ENCODE peak calls at places on chromosomes 1 and 21, in four cellular contexts. P is endothelial cell of umbilical vein, Y is PC-3, F is GM23338. S is an unnamed sample.

GRCh38 chr1:24967555-24967954 is 37.5 kb upstream of the RUNX3 start:
- DNase-seq in P (no peak), Y (no peak), F (no peak), S (no peak)

GRCh38 chr1:23149110-23149509 is 19.5 kb downstream of the LUZP1 start:
- DNase-seq in P (peak), Y (peak), F (no peak), S (no peak)

GRCh38 chr1:224786533-224787249 is 142.8 kb upstream of the DNAH14 start:
- DNase-seq in P (no peak), Y (peak), F (no peak), S (no peak)

GRCh38 chr1:178282949-178283367 is 189.1 kb downstream of the RASAL2 start:
- DNase-seq in P (peak), Y (peak), F (peak), S (no peak)

GRCh38 chr1:179876289-179876715 is 1.3 kb downstream of the TOR1AIP2 start:
- DNase-seq in P (peak), Y (peak), F (no peak), S (no peak)

GRCh38 chr1:168081373-168082007 is 55.2 kb downstream of the GPR161 start:
- DNase-seq in P (peak), Y (no peak), F (no peak), S (no peak)

GRCh38 chr1:29523531-29523930 is 287.2 kb downstream of the PTPRU start:
- DNase-seq in P (no peak), Y (no peak), F (no peak), S (no peak)

GRCh38 chr1:176656257-176656995 is 193.5 kb downstream of the PAPPA2 start:
- DNase-seq in P (no peak), Y (peak), F (no peak), S (no peak)

GRCh38 chr21:36785615-36786014 is 86.7 kb downstream of the SIM2 start:
- DNase-seq in P (no peak), Y (no peak), F (no peak), S (no peak)

GRCh38 chr1:63976006-63976405 is 202.2 kb downstream of the ROR1 start:
- DNase-seq in P (no peak), Y (no peak), F (no peak), S (no peak)

GRCh38 chr1:63709267-63709828 is 64.5 kb upstream of the ROR1 start:
- DNase-seq in P (no peak), Y (no peak), F (no peak), S (no peak)

GRCh38 chr1:66356605-66357004 is 177.3 kb upstream of the SGIP1 start:
- DNase-seq in P (no peak), Y (no peak), F (peak), S (no peak)

DNA sequence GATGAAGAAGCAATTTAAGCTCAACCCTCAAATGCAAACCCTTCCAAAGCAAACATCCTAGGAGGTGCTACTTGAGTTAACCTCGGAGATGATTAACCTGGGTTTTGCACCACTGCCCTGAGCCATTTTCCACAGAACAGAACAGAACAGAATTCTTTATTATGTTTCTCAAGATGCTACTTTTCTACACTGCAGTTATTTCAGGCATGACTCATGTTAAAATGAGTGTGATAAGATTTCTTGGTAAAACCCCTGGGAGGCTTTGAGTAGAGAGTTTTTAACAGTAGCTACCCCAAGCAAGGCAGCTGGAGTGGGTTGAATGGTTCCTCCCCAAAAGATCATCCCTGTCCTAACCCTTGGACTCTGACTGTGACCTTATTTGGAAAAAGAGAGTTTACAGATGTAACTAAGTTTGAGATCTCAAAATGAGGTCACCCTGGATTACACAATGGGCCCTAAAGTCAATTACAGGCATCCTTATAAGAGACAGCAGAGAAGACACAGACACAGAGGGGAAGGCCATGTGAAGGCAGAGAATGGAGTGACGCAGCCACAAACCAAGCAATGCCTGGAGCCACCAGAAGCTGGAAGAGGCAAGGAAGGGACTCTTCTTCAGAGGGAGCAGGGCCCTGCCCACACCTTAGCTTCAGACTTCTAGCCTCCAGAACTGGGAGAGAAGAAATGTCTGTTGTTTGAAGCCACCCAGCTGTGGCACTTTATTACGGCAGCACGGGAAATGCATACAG is 153.4 kb downstream of the ETS2 start:
- DNase-seq in P (no peak), Y (no peak), F (no peak), S (no peak)
- H2AFZ ChIP-seq in P (no peak), Y (no peak), F (no peak), S (peak)

DNA sequence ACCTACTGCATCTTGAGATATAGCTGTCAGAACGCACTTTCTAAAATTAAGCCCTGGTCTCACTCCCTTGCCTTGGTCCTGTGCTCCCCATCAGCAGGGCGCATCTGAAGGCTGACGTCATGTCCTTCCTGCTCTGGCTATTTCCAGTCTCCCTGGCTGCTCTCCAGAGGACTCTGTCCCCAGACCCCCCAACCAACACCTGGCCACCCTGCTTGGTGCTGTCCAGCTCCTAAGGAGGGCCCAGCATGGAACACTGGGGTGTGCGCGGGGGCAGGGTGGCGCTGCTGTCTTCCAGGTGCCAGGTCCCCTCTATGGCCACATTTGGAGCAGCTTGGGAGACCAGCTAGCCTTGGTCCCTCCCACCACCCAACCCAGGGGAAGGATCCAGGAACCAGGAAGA is 8.3 kb downstream of the TNNT2 start:
- DNase-seq in P (no peak), Y (no peak), F (no peak), S (no peak)
- H3K4me2 ChIP-seq in P (no peak), Y (no peak), F (no peak), S (no peak)

DNA sequence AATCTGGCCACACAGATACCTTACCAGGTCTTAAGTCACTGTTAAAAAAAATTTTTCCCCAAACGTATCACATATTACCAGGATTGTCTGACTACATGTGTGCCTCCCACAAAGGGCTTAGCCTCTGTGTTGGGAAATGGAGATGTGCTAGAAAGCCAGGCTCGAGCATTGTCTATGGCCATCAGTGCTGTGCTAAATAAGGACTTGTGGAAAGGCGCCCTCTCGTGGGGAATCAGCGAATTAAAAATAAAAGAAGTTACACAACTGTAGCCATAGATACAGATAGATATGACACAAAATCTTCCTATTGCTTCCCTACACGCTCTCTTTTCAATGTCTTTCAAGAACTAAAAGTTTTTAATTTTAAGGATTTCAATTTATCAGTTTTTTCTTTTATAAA is 47.5 kb upstream of the CRNN start:
- DNase-seq in P (peak), Y (peak), F (peak), S (no peak)
- H2AFZ ChIP-seq in P (no peak), Y (no peak), F (no peak), S (no peak)

GRCh38 chr1:236207569-236207968 is 65.2 kb downstream of the GPR137B start:
- DNase-seq in P (no peak), Y (no peak), F (no peak), S (no peak)

GRCh38 chr1:236209185-236209584 is 66.8 kb downstream of the GPR137B start:
- DNase-seq in P (peak), Y (no peak), F (no peak), S (no peak)

GRCh38 chr1:236204656-236205055 is 62.3 kb downstream of the GPR137B start:
- DNase-seq in P (no peak), Y (peak), F (no peak), S (no peak)

GRCh38 chr1:236206548-236206947 is 64.2 kb downstream of the GPR137B start:
- DNase-seq in P (no peak), Y (no peak), F (peak), S (no peak)

DNA sequence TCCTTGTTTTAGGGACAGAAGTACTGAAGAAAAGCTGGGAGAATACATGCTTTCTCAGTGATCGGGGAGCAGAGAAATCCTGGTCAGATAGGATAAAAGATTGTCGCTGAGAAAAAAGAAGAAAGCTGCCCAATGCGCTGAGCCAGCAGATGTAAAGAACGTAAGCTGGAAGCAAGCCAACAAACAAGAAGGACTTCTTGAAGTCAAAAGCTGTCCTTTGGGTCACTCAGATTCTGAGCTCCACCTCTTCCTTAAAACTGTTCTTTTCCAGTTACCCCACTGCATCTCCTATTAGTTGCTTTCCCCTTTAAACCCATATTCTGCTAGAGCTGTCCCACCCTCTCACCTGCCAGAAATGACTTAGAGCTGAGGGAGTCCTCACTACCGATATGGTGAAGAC is 64.8 kb downstream of the GPR137B start:
- DNase-seq in P (no peak), Y (no peak), F (no peak), S (no peak)
- H3K4me2 ChIP-seq in P (no peak), Y (no peak), F (no peak), S (no peak)

DNA sequence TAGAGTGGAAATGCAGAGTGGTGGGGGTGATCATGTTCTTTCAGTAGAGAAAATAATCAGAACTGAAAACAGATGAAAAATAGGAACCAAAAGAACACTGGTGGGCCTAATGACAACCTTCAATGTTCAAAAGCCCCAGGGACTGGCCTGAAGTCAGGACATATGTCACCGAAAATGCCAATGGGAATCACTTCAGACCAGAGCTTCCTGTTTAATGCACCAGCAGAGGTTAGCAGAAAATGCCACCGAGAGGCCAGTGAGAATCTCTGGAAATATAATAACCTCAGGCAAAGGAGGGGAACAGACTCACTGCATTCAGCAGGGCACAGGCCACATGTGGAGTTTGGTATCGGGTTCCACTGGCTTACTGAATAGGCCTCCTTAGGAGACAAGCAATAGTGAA is 15.9 kb upstream of the CD58 start:
- DNase-seq in P (no peak), Y (peak), F (peak), S (no peak)
- H2AFZ ChIP-seq in P (no peak), Y (no peak), F (no peak), S (no peak)

GRCh38 chr1:153495536-153495935 is 35.1 kb upstream of the S100A7 start:
- DNase-seq in P (no peak), Y (no peak), F (no peak), S (no peak)
- H3K4me2 ChIP-seq in P (no peak), Y (no peak), F (no peak), S (no peak)

DNA sequence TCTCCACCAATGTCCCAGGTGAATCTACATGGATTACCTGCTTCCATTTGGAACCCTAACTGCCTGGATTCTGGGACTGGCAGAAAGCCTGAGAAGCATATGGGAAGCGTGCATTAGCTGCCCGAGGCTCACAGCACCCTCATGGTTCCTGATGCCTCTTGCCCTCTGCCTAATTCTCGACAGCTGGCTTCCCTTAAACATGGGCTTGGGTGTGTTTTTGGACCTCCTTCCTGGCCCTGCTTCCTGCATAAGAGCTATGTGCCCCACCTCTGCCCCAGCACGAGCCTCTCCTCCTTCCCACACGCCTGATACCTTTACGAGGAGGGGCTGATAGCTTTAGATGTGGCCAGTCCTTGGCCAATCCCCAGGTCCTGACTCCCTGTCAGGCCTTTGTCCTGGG is 152.4 kb upstream of the HMGB4 start:
- DNase-seq in P (no peak), Y (no peak), F (no peak), S (no peak)
- H2AFZ ChIP-seq in P (no peak), Y (no peak), F (no peak), S (no peak)

DNA sequence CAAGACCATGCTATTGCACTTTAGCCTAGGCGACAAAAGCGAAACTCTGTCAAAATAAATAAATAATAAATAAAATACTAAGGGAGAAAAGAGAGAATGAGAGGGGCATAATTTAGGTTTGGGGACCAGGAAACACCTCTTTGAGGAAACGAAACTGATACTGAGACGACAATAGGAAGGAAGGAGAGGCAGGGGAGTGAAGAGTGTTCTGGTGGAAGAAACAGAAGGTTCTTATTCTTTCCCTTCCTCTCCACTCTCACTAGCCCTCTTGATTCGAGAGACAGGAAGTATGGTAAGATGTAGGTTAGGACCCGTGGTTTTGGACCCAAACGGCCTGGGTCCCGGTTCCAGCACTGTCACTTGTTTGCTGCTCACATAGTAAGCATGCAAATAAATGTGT is 1.6 kb upstream of the NKAIN1 start:
- DNase-seq in P (no peak), Y (no peak), F (no peak), S (no peak)
- H3K4me2 ChIP-seq in P (no peak), Y (no peak), F (no peak), S (no peak)